ENCODE peak calls at places on chromosomes 6 and 20, in five cellular contexts. B is left lung; R is A549; Y is CD4-positive, CD25-positive, alpha-beta regulatory T cell; L is AG20443. E is an unnamed sample.
A peak's percentile ranks its signal among the peaks of the same experiment; 100 is the strongest.

GRCh38 chr6:170034294-170034693 is 256.6 kb downstream of the DLL1 start:
- DNase-seq in Y (no peak), L (no peak), R (no peak), B (no peak), E (no peak)

GRCh38 chr6:3561745-3562144 is 104.9 kb upstream of the SLC22A23 start:
- DNase-seq in L (no peak), B (no peak), R (peak; percentile 43), Y (no peak), E (no peak)

GRCh38 chr6:10424005-10424404 is 9.1 kb upstream of the TFAP2A start:
- DNase-seq in L (no peak), Y (no peak), B (no peak), R (peak; percentile 54), E (no peak)

GRCh38 chr6:124119591-124119990 is 315.9 kb downstream of the NKAIN2 start:
- DNase-seq in Y (no peak), B (no peak), R (no peak), L (no peak), E (no peak)

GRCh38 chr20:13649548-13649947 is 10.8 kb upstream of the TASP1 start:
- DNase-seq in Y (no peak), R (no peak), B (no peak), L (peak; percentile 43), E (no peak)

GRCh38 chr6:1686117-1687098 is 76.7 kb downstream of the FOXC1 start:
- DNase-seq in R (no peak), Y (no peak), L (peak; percentile 87), B (no peak), E (peak; percentile 96)

GRCh38 chr20:16732506-16733152 is 2.8 kb downstream of the SNRPB2 start:
- DNase-seq in L (no peak), Y (peak; percentile 50), B (no peak), R (no peak), E (no peak)

GRCh38 chr6:109794201-109794926 is 103.3 kb downstream of the FIG4 start:
- DNase-seq in L (peak; percentile 56), B (no peak), Y (no peak), R (no peak), E (peak; percentile 80)